ENCODE peak calls at places on chromosomes 4 and X, in four cellular contexts. V is LNCaP clone FGC, M is right lobe of liver, A is hepatocyte. U is an unnamed sample.
A peak's percentile ranks its signal among the peaks of the same experiment; 100 is the strongest.

GRCh38 chr4:67452100-67452887 is 93.0 kb downstream of the CENPC start:
- DNase-seq in A (no peak), V (no peak), M (no peak), U (no peak)

GRCh38 chrX:78517124-78517523 is 142.0 kb downstream of the RTL3 start:
- DNase-seq in M (no peak), A (no peak), V (no peak), U (peak; percentile 14)

GRCh38 chr4:2417765-2418651 is at the start of gene ZFYVE28:
- DNase-seq in M (peak; percentile 42), A (no peak), V (no peak), U (no peak)

GRCh38 chr4:174423257-174423944 is 98.9 kb downstream of the HPGD start:
- DNase-seq in A (peak; percentile 30), M (no peak), V (peak; percentile 10), U (no peak)

GRCh38 chr4:83387922-83388676 is 53.5 kb upstream of the HPSE start:
- DNase-seq in V (no peak), M (no peak), A (no peak), U (no peak)

GRCh38 chr4:7924570-7924969 is 15.1 kb downstream of the AFAP1 start:
- DNase-seq in M (no peak), V (no peak), A (no peak), U (no peak)

GRCh38 chr4:68948985-68949384 is 2.6 kb downstream of the UGT2A3 start:
- DNase-seq in M (no peak), A (no peak), V (no peak), U (no peak)

GRCh38 chr4:86032476-86033022 is 327.3 kb downstream of the MAPK10 start:
- DNase-seq in A (peak; percentile 63), V (no peak), M (no peak), U (no peak)

GRCh38 chrX:115560211-115560977 is 580 bp upstream of the PLS3 start:
- DNase-seq in V (no peak), A (peak; percentile 79), M (peak; percentile 22), U (no peak)

GRCh38 chrX:119984652-119985051 is 41.1 kb upstream of the NKAP start:
- DNase-seq in V (peak; percentile 82), M (no peak), A (no peak), U (no peak)

GRCh38 chrX:9440116-9440844 is 24.6 kb upstream of the TBL1X start:
- DNase-seq in V (no peak), A (no peak), M (no peak), U (no peak)

GRCh38 chrX:66863721-66864120 is 224.8 kb upstream of the EDA2R start:
- DNase-seq in M (peak; percentile 66), A (no peak), V (peak; percentile 34), U (no peak)

GRCh38 chrX:150574824-150575409 is 6.5 kb downstream of the MTM1 start:
- DNase-seq in A (no peak), M (no peak), V (no peak), U (peak; percentile 19)

GRCh38 chr4:73609688-73610087 is 10.5 kb downstream of the RASSF6 start:
- DNase-seq in M (no peak), A (peak; percentile 18), V (no peak), U (no peak)

GRCh38 chr4:143633833-143634232 is 66.6 kb downstream of the FREM3 start:
- DNase-seq in M (no peak), V (no peak), A (no peak), U (no peak)

GRCh38 chr4:103137446-103137827 is 37.8 kb upstream of the BDH2 start:
- DNase-seq in A (no peak), M (no peak), V (no peak), U (no peak)

DNA sequence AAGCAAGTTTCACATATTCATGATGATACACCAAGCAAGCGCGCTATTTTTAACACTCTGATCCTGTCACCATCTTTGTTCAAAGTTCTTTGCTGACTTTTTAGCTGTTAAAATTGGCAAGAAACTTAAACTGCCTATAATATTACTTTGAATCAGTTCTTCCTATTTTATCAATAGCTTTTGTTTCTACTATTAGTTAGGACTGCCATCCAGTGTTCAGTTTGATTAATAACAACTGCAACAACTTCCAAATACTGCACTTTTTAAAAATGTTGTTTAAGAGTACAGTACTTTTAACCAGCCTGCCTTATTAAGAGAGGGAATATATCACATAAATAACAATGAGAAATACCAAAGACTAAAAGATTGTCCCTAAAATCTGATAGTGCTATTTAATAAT is 614.3 kb downstream of the FAM133A start:
- DNase-seq in A (peak; percentile 6), M (no peak), V (no peak), U (no peak)
- TF ChIP-seq CTCF in A (peak; percentile 63), M (peak; percentile 22), V (peak; percentile 40), U (no peak)

DNA sequence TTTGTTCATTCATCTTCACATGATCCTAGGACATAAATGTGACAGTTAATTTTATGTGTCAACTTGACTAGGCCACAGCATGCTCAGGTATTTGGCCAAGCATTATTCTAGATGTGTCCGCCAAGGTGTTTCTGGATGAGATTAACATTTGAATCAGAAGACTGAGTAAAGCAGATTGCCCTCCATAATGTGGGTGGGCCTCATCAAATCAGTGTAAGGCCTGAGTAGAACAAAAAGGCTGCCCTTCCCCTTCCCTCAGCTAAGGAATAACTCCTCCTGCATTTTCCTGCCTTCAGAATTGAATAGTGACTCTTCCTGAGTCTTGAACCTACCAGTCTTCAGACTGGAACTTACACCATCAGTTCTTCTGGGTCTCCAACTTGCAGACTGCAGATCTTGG is 18.4 kb downstream of the ATP11C start:
- DNase-seq in V (no peak), M (no peak), A (no peak), U (no peak)
- TF ChIP-seq CTCF in V (no peak), M (no peak), A (no peak), U (no peak)

GRCh38 chrX:20141281-20142220 is at the start of gene EIF1AX:
- DNase-seq in V (peak; percentile 92), A (peak; percentile 96), M (peak; percentile 99), U (peak; percentile 93)
- TF ChIP-seq CTCF in V (no peak), A (no peak), M (no peak), U (no peak)

DNA sequence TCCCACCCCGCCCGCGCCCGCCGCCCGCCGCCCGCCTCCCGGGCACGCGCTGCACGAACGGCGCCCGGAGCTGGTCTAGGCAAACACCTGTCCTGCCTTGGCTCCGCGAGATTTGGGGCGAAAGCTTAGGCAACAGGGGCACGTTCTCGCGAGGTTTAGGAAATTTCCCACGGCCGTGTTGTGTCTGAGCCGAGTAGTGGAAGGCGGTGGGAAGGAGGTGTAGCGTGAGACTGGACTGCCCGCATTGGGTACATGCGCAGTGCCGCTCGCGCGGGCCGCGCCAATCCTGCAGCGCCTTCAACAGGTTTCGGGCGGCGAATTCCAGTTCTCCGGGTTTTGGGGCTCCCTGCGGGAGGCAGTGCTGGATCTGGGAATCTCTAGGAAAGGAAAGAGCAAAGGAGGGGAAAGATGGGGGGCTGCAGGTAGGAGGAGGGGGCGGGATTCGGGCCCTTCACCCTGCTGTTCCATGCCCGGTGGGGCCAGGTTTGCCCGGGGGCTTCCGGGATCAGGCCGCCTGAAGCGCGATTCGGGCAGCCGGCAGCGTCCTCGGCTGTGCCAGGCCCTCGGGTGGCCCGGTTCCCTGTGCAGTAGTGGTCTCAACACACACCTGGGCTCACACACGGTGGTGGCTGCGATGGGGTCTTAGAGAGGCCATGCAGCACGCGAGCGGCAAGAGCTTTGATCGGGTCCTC is 1.2 kb upstream of the RBPJ start:
- DNase-seq in A (peak; percentile 100), V (peak; percentile 100), M (peak; percentile 98), U (peak; percentile 92)
- TF ChIP-seq CTCF in A (no peak), V (peak; percentile 27), M (no peak), U (peak; percentile 57)

U was measured in GM10248.